ENCODE peak calls at places on chromosome 17, in five cellular contexts. A, R, B, M and W are unnamed samples.

GRCh38 chr17:75069783-75070182 is 18.0 kb upstream of the SLC16A5 start:
- DNase-seq in A (no peak), R (no peak), B (peak; percentile 21), M (no peak), W (no peak)

GRCh38 chr17:48639982-48640857 is 14.1 kb upstream of the HOXB9 start:
- DNase-seq in R (no peak), A (no peak), B (no peak), M (no peak), W (no peak)

GRCh38 chr17:67753026-67753425 is 35.3 kb downstream of the NOL11 start:
- DNase-seq in A (no peak), B (no peak), R (no peak), M (no peak), W (no peak)

GRCh38 chr17:80789356-80789902 is 202.2 kb upstream of the CHMP6 start:
- DNase-seq in B (no peak), R (peak; percentile 89), A (no peak), M (peak; percentile 15), W (peak; percentile 89)

GRCh38 chr17:61475726-61476125 is 23.5 kb downstream of the TBX4 start:
- DNase-seq in A (no peak), R (no peak), M (no peak), B (no peak), W (no peak)

GRCh38 chr17:18160128-18160856 is 23.3 kb upstream of the ALKBH5 start:
- DNase-seq in R (no peak), A (no peak), B (no peak), M (no peak), W (no peak)

GRCh38 chr17:2060681-2061440 is 6.0 kb downstream of the HIC1 start:
- DNase-seq in B (no peak), M (no peak), A (no peak), R (peak; percentile 36), W (no peak)

GRCh38 chr17:73998246-73999220 is 204.9 kb upstream of the RPL38 start:
- DNase-seq in A (peak; percentile 69), R (no peak), B (peak; percentile 45), M (peak; percentile 45), W (no peak)

GRCh38 chr17:57605734-57606105 is 139.4 kb downstream of the CCDC182 start:
- DNase-seq in B (no peak), A (no peak), M (no peak), R (no peak), W (no peak)

GRCh38 chr17:27384261-27384701 is 72.0 kb upstream of the KSR1 start:
- DNase-seq in M (peak; percentile 71), R (peak; percentile 98), B (no peak), A (no peak), W (peak; percentile 96)

GRCh38 chr17:14840616-14841231 is 424.4 kb downstream of the PMP22 start:
- DNase-seq in B (no peak), R (peak; percentile 6), A (no peak), M (no peak), W (no peak)

GRCh38 chr17:1709971-1710806 is at the start of gene TLCD2:
- DNase-seq in A (peak; percentile 79), R (peak; percentile 76), B (no peak), M (peak; percentile 80), W (peak; percentile 52)

GRCh38 chr17:40287159-40287493 is 553 bp upstream of the CDC6 start:
- DNase-seq in A (no peak), B (no peak), M (no peak), R (no peak), W (no peak)

GRCh38 chr17:53655591-53655990 is 167.1 kb upstream of the KIF2B start:
- DNase-seq in M (no peak), B (no peak), A (no peak), R (peak; percentile 51), W (peak; percentile 36)

GRCh38 chr17:22694362-22695227 is 1002.3 kb downstream of the KCNJ18 start:
- DNase-seq in R (no peak), B (no peak), A (no peak), M (no peak), W (no peak)

GRCh38 chr17:63537001-63537400 is 13.3 kb upstream of the DCAF7 start:
- DNase-seq in M (no peak), R (no peak), B (no peak), A (no peak), W (no peak)

GRCh38 chr17:50021681-50022370 is 26.8 kb upstream of the DLX3 start:
- DNase-seq in R (no peak), B (no peak), M (no peak), A (no peak), W (no peak)

GRCh38 chr17:13484020-13484419 is 117.7 kb downstream of the HS3ST3A1 start:
- DNase-seq in B (no peak), M (no peak), R (peak; percentile 74), A (no peak), W (peak; percentile 67)

GRCh38 chr17:49730078-49730786 is 22.5 kb upstream of the SLC35B1 start:
- DNase-seq in R (peak; percentile 94), B (no peak), A (no peak), M (no peak), W (peak; percentile 92)

GRCh38 chr17:49521521-49522185 is 26.6 kb downstream of the NGFR start:
- DNase-seq in M (no peak), A (no peak), R (no peak), B (no peak), W (no peak)

GRCh38 chr17:6041261-6041660 is 28.9 kb upstream of the WSCD1 start:
- DNase-seq in A (no peak), M (no peak), B (no peak), R (no peak), W (no peak)

GRCh38 chr17:82496529-82497434 is 22.8 kb upstream of the FOXK2 start:
- DNase-seq in A (peak; percentile 95), R (peak; percentile 89), B (peak; percentile 94), M (peak; percentile 89), W (peak; percentile 78)

GRCh38 chr17:19719365-19720209 is 3.2 kb upstream of the SLC47A2 start:
- DNase-seq in M (peak; percentile 61), B (no peak), A (no peak), R (no peak), W (no peak)
- H2AFZ ChIP-seq in M (no peak overlapping the region), B (no peak overlapping the region), A (no peak overlapping the region), R (no peak overlapping the region), W (no peak overlapping the region)

GRCh38 chr17:38673714-38674012 is 1.1 kb downstream of the EPOP start:
- DNase-seq in M (no peak), R (no peak), B (peak; percentile 17), A (peak; percentile 73), W (no peak)
- TF ChIP-seq EZH2 in M (no peak), R (no peak), B (no peak), A (no peak), W (no peak)

DNA sequence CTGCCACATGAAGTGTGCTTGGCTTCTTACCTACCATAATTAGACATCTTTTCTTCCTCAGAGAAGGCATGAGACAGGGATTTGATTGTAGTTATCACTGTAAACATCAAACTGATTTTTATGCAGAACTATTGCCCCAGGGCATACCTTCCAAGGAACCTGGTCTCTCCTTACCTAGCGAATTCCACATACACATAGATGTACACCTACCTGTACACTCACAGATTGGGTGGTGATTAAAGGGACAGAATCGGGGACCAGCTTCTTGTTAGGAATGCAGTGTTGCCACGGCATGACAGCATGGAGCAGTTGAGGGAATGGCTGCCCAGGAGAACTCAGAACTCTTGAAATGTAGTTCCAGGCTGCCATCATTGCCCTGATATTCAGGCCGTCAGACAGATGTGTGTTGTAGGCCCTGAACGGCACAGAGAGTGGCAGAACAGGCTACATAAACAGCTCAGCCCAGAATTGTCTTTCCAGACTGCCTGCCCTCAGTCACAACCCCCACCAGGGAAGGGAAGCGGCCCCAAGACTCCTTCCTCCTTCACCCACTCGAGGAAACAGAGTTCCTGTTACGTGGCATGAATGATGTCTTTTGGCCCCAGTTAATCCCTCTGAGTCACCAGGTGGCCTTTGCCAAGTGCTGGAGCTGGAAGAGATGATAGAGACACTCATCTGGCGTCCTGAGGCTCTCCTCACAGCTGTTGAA is 17.8 kb upstream of the NAGLU start:
- DNase-seq in A (no peak), M (peak; percentile 74), B (no peak), R (peak; percentile 97), W (peak; percentile 96)
- H3K4me1 ChIP-seq in A (peaks cover 24% of the 10 kb centered on the region), M (peaks cover 53% of the 10 kb centered on the region), B (no peaks in the 10 kb centered on the region), R (peaks cover 55% of the 10 kb centered on the region), W (peaks cover 60% of the 10 kb centered on the region)

DNA sequence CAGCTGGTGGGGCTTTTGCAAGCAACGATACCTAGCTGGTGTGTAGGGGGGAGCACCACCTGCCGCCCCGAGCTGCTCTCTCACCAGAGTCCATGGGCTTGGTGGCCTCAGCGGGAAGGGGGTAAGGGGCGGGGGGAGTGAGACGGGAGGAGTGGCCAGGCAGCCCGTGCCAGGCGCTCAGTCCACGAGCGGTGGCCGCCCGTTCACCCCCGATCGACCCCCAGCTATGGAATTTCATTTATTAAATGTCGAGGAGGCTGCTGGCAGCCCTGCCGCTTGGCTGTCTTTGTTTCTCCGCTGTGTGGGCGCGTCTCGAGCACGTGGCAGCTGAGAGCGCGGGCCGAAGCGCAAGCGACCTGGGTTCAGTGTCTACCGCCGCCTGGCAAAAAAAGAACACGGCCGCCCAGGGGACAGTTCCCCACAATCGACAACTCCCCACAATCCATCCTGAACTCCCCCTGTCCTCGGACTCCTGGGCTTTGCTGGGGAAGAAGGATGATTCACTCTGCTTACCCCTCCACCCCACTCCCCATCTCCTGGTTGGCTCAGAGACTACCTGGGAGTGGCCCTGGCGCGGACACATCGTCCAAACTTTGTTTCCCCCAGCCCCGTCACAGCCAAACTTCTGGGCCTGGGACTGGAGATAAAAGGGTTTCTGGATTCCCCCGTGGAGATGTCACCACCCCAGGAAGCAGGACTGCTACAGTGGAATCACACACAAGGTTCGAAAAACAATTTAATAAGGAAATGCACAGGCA is 1.7 kb upstream of the GIT1 start:
- DNase-seq in R (peak; percentile 84), M (no peak), A (peak; percentile 76), B (no peak), W (peak; percentile 77)
- H2AFZ ChIP-seq in R (peak overlapping the region; percentile 10), M (no peak overlapping the region), A (peak overlapping the region; percentile 95), B (peak overlapping the region; percentile 84), W (peak overlapping the region; percentile 84)

GRCh38 chr17:34581446-34582184 is 2.2 kb downstream of the TMEM132E start:
- DNase-seq in B (no peak), M (no peak), A (peak; percentile 65), R (no peak), W (no peak)
- TF ChIP-seq EZH2 in B (no peak), M (no peak), A (peak; percentile 94), R (no peak), W (peak; percentile 40)

DNA sequence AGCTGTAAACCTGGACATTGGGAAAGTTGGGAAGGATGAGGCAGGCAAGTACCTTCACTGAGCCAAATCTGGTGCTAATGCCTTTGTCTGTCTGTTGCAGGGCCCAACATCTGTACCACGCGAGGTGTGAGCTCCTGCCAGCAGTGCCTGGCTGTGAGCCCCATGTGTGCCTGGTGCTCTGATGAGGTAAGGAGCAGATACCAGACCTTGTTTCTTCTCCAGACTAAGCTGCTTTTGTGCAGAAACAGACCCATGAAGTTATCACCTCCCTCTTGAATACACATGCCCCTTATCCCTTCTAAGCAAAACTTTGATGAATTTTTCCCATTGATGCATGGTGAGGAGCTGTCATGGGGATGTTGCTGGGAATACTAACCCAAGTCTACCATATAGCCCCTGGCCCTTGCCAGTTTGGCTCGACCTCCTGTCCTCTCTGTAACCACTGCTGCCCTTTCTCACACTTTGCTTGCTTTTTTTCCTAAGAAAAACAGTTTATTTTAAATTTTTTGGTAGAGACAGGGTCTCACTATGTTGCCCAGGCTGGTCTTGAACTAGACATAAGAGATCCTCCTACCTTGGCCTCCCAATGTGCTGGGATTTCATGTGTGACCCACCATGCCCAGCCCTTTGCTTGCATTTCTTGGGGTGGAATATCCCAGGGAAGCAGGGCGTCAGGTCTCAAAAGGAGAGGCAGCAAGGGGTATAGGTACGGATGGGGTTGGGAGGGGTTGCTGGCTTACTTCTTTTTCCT is 20.9 kb downstream of the ITGB3 start:
- DNase-seq in R (no peak), M (no peak), A (no peak), B (no peak), W (no peak)
- H3K4me1 ChIP-seq in R (peaks cover 37% of the 10 kb centered on the region), M (peaks cover 50% of the 10 kb centered on the region), A (peaks cover 20% of the 10 kb centered on the region), B (peaks cover 21% of the 10 kb centered on the region), W (peaks cover 41% of the 10 kb centered on the region)